ENCODE peak calls at places on chromosomes 7 and 10, in eight cellular contexts. O, M, U, A, Q, X, D and V are unnamed samples.

GRCh38 chr10:78914060-78914378 is 154.7 kb upstream of the ZMIZ1 start:
- DNase-seq in A (no peak), Q (no peak), U (no peak), M (no peak), D (no peak), X (no peak), O (no peak), V (no peak)

GRCh38 chr10:3282341-3282740 is 109.8 kb upstream of the PITRM1 start:
- DNase-seq in O (no peak), M (no peak), X (no peak), U (no peak), D (no peak), Q (no peak), A (no peak), V (no peak)

GRCh38 chr7:75638607-75639070 is 100.1 kb downstream of the HIP1 start:
- DNase-seq in U (peak; percentile 53), O (peak; percentile 75), D (no peak), X (peak; percentile 70), A (no peak), Q (no peak), M (no peak), V (no peak)

GRCh38 chr10:32005050-32005449 is 51.2 kb downstream of the KIF5B start:
- DNase-seq in X (peak; percentile 46), A (peak; percentile 70), O (peak; percentile 46), U (no peak), M (no peak), Q (peak; percentile 8), D (no peak), V (no peak)

GRCh38 chr10:71749396-71749795 is 23.9 kb downstream of the VSIR start:
- DNase-seq in O (no peak), D (no peak), A (no peak), X (no peak), U (no peak), Q (no peak), M (no peak), V (no peak)

GRCh38 chr7:99278180-99278579 is 5.5 kb downstream of the MYH16 start:
- DNase-seq in Q (no peak), D (no peak), M (no peak), A (no peak), U (no peak), X (no peak), O (no peak), V (no peak)

GRCh38 chr10:76444034-76444800 is 1012.8 kb downstream of the LRMDA start:
- DNase-seq in M (no peak), O (no peak), A (no peak), X (no peak), U (peak; percentile 22), D (no peak), Q (no peak), V (no peak)

GRCh38 chr7:27097686-27098492 is 2.1 kb upstream of the HOXA1 start:
- DNase-seq in A (no peak), U (no peak), X (no peak), M (no peak), Q (no peak), D (no peak), O (no peak), V (no peak)

GRCh38 chr10:79391231-79392019 is 44.2 kb downstream of the PPIF start:
- DNase-seq in O (no peak), M (no peak), A (no peak), U (no peak), D (no peak), X (peak; percentile 1), Q (no peak), V (no peak)

GRCh38 chr10:133089461-133089800 is 1.7 kb downstream of the ADGRA1 start:
- DNase-seq in D (no peak), X (no peak), U (no peak), Q (no peak), O (no peak), A (no peak), M (no peak), V (no peak)

GRCh38 chr7:81308643-81309354 is 389.9 kb upstream of the SEMA3C start:
- DNase-seq in M (no peak), O (no peak), X (no peak), U (no peak), A (no peak), Q (no peak), D (no peak), V (no peak)

GRCh38 chr10:78624791-78625190 is 444.0 kb upstream of the ZMIZ1 start:
- DNase-seq in A (no peak), U (no peak), Q (no peak), M (no peak), O (no peak), X (no peak), D (no peak), V (no peak)

GRCh38 chr7:151276651-151277590 is 28.4 kb upstream of the SMARCD3 start:
- DNase-seq in A (peak; percentile 66), D (peak; percentile 8), Q (peak; percentile 19), U (peak; percentile 63), M (no peak), O (peak; percentile 93), X (peak; percentile 46), V (no peak)

GRCh38 chr7:16918288-16918895 is 36.6 kb upstream of the AGR3 start:
- DNase-seq in O (peak; percentile 21), U (no peak), X (peak; percentile 30), A (peak; percentile 68), Q (no peak), M (no peak), D (no peak), V (no peak)